ENCODE peak calls at places on chromosomes 6 and 20, in ten cellular contexts. One of them, this sample, is unnamed.

GRCh38 chr20:50267041-50267865 is 76.6 kb downstream of the CEBPB start:
- DNase-seq in myocyte: peak
- DNase-seq in endothelial cell of umbilical vein: no peak
- DNase-seq in lung: peak
- DNase-seq in DMS153: peak
- DNase-seq in ecto neural progenitor cell: no peak
- DNase-seq in GM06990: no peak
- DNase-seq in D341Med: no peak
- DNase-seq in NCI-H1092: no peak
- DNase-seq in HFF-Myc: no peak
- DNase-seq in this sample: no peak

GRCh38 chr6:41042656-41043055 is 389 bp downstream of the TSPO2 start:
- DNase-seq in endothelial cell of umbilical vein: no peak
- DNase-seq in D341Med: no peak
- DNase-seq in HFF-Myc: no peak
- DNase-seq in myocyte: no peak
- DNase-seq in DMS153: no peak
- DNase-seq in ecto neural progenitor cell: no peak
- DNase-seq in GM06990: no peak
- DNase-seq in lung: no peak
- DNase-seq in NCI-H1092: no peak
- DNase-seq in this sample: no peak

GRCh38 chr6:43193929-43194328 is 11.9 kb downstream of the CUL9 start:
- DNase-seq in ecto neural progenitor cell: peak
- DNase-seq in DMS153: no peak
- DNase-seq in lung: no peak
- DNase-seq in NCI-H1092: no peak
- DNase-seq in D341Med: no peak
- DNase-seq in myocyte: no peak
- DNase-seq in endothelial cell of umbilical vein: no peak
- DNase-seq in GM06990: no peak
- DNase-seq in HFF-Myc: no peak
- DNase-seq in this sample: no peak

GRCh38 chr20:56428881-56429280 is 16.8 kb downstream of the CASS4 start:
- DNase-seq in myocyte: no peak
- DNase-seq in NCI-H1092: no peak
- DNase-seq in D341Med: no peak
- DNase-seq in HFF-Myc: no peak
- DNase-seq in lung: no peak
- DNase-seq in GM06990: no peak
- DNase-seq in ecto neural progenitor cell: peak
- DNase-seq in DMS153: no peak
- DNase-seq in endothelial cell of umbilical vein: no peak
- DNase-seq in this sample: no peak

GRCh38 chr20:3652646-3653596 is 10.3 kb downstream of the GFRA4 start:
- DNase-seq in DMS153: no peak
- DNase-seq in endothelial cell of umbilical vein: no peak
- DNase-seq in D341Med: no peak
- DNase-seq in GM06990: no peak
- DNase-seq in myocyte: peak
- DNase-seq in ecto neural progenitor cell: no peak
- DNase-seq in lung: no peak
- DNase-seq in HFF-Myc: no peak
- DNase-seq in NCI-H1092: no peak
- DNase-seq in this sample: no peak

GRCh38 chr20:59027746-59028320 is 4.3 kb downstream of the ATP5F1E start:
- DNase-seq in myocyte: peak
- DNase-seq in NCI-H1092: no peak
- DNase-seq in lung: no peak
- DNase-seq in GM06990: no peak
- DNase-seq in D341Med: no peak
- DNase-seq in HFF-Myc: no peak
- DNase-seq in endothelial cell of umbilical vein: no peak
- DNase-seq in DMS153: no peak
- DNase-seq in ecto neural progenitor cell: no peak
- DNase-seq in this sample: no peak

GRCh38 chr20:49523767-49524360 is 41.4 kb upstream of the KCNB1 start:
- DNase-seq in myocyte: no peak
- DNase-seq in ecto neural progenitor cell: no peak
- DNase-seq in DMS153: no peak
- DNase-seq in GM06990: no peak
- DNase-seq in NCI-H1092: no peak
- DNase-seq in lung: no peak
- DNase-seq in HFF-Myc: no peak
- DNase-seq in D341Med: no peak
- DNase-seq in endothelial cell of umbilical vein: no peak
- DNase-seq in this sample: no peak

GRCh38 chr20:41050361-41051019 is 21.9 kb downstream of the TOP1 start:
- DNase-seq in endothelial cell of umbilical vein: no peak
- DNase-seq in ecto neural progenitor cell: no peak
- DNase-seq in lung: no peak
- DNase-seq in NCI-H1092: no peak
- DNase-seq in DMS153: no peak
- DNase-seq in myocyte: no peak
- DNase-seq in D341Med: no peak
- DNase-seq in HFF-Myc: no peak
- DNase-seq in GM06990: no peak
- DNase-seq in this sample: no peak

GRCh38 chr20:18223399-18223798 is 64.9 kb upstream of the ZNF133 start:
- DNase-seq in NCI-H1092: no peak
- DNase-seq in endothelial cell of umbilical vein: peak
- DNase-seq in DMS153: no peak
- DNase-seq in lung: no peak
- DNase-seq in GM06990: no peak
- DNase-seq in HFF-Myc: no peak
- DNase-seq in D341Med: no peak
- DNase-seq in ecto neural progenitor cell: no peak
- DNase-seq in myocyte: no peak
- DNase-seq in this sample: no peak

GRCh38 chr6:44081753-44082152 is 45.5 kb downstream of the MRPL14 start:
- DNase-seq in lung: no peak
- DNase-seq in GM06990: no peak
- DNase-seq in ecto neural progenitor cell: no peak
- DNase-seq in endothelial cell of umbilical vein: no peak
- DNase-seq in myocyte: no peak
- DNase-seq in D341Med: no peak
- DNase-seq in DMS153: no peak
- DNase-seq in NCI-H1092: no peak
- DNase-seq in HFF-Myc: no peak
- DNase-seq in this sample: no peak

GRCh38 chr6:39945626-39946025 is 11.4 kb upstream of the MOCS1 start:
- DNase-seq in myocyte: no peak
- DNase-seq in NCI-H1092: no peak
- DNase-seq in GM06990: no peak
- DNase-seq in D341Med: no peak
- DNase-seq in endothelial cell of umbilical vein: no peak
- DNase-seq in lung: peak
- DNase-seq in DMS153: no peak
- DNase-seq in HFF-Myc: no peak
- DNase-seq in ecto neural progenitor cell: no peak
- DNase-seq in this sample: no peak

GRCh38 chr6:168319279-168320051 is at the start of gene DACT2:
- DNase-seq in HFF-Myc: no peak
- DNase-seq in ecto neural progenitor cell: peak
- DNase-seq in GM06990: no peak
- DNase-seq in endothelial cell of umbilical vein: no peak
- DNase-seq in DMS153: no peak
- DNase-seq in myocyte: no peak
- DNase-seq in lung: no peak
- DNase-seq in NCI-H1092: peak
- DNase-seq in D341Med: no peak
- DNase-seq in this sample: no peak

GRCh38 chr6:10441004-10441654 is 26.3 kb upstream of the TFAP2A start:
- DNase-seq in HFF-Myc: no peak
- DNase-seq in myocyte: peak
- DNase-seq in endothelial cell of umbilical vein: no peak
- DNase-seq in D341Med: no peak
- DNase-seq in NCI-H1092: no peak
- DNase-seq in lung: peak
- DNase-seq in GM06990: no peak
- DNase-seq in DMS153: no peak
- DNase-seq in ecto neural progenitor cell: no peak
- DNase-seq in this sample: no peak

GRCh38 chr6:158853072-158853871 is 34.1 kb upstream of the EZR start:
- DNase-seq in lung: peak
- DNase-seq in GM06990: peak
- DNase-seq in D341Med: no peak
- DNase-seq in DMS153: peak
- DNase-seq in HFF-Myc: peak
- DNase-seq in endothelial cell of umbilical vein: peak
- DNase-seq in myocyte: peak
- DNase-seq in NCI-H1092: no peak
- DNase-seq in ecto neural progenitor cell: peak
- DNase-seq in this sample: no peak

GRCh38 chr20:1118004-1118335 is 432 bp upstream of the PSMF1 start:
- DNase-seq in myocyte: no peak
- DNase-seq in ecto neural progenitor cell: no peak
- DNase-seq in DMS153: no peak
- DNase-seq in D341Med: no peak
- DNase-seq in NCI-H1092: no peak
- DNase-seq in lung: no peak
- DNase-seq in GM06990: no peak
- DNase-seq in HFF-Myc: no peak
- DNase-seq in endothelial cell of umbilical vein: no peak
- DNase-seq in this sample: no peak

GRCh38 chr6:43878823-43879495 is 108.9 kb downstream of the VEGFA start:
- DNase-seq in endothelial cell of umbilical vein: no peak
- DNase-seq in NCI-H1092: peak
- DNase-seq in myocyte: peak
- DNase-seq in DMS153: no peak
- DNase-seq in GM06990: no peak
- DNase-seq in HFF-Myc: no peak
- DNase-seq in lung: no peak
- DNase-seq in ecto neural progenitor cell: no peak
- DNase-seq in D341Med: no peak
- DNase-seq in this sample: peak

GRCh38 chr20:44442298-44443070 is 33.2 kb upstream of the TTPAL start:
- DNase-seq in myocyte: no peak
- DNase-seq in lung: no peak
- DNase-seq in ecto neural progenitor cell: no peak
- DNase-seq in HFF-Myc: no peak
- DNase-seq in D341Med: no peak
- DNase-seq in endothelial cell of umbilical vein: no peak
- DNase-seq in NCI-H1092: no peak
- DNase-seq in GM06990: no peak
- DNase-seq in DMS153: no peak
- DNase-seq in this sample: no peak

GRCh38 chr20:41234546-41234945 is 83.0 kb downstream of the ZHX3 start:
- DNase-seq in DMS153: no peak
- DNase-seq in endothelial cell of umbilical vein: no peak
- DNase-seq in GM06990: no peak
- DNase-seq in NCI-H1092: no peak
- DNase-seq in ecto neural progenitor cell: no peak
- DNase-seq in HFF-Myc: no peak
- DNase-seq in myocyte: peak
- DNase-seq in D341Med: no peak
- DNase-seq in lung: no peak
- DNase-seq in this sample: no peak

GRCh38 chr6:130423044-130423443 is 57.2 kb downstream of the TMEM200A start:
- DNase-seq in NCI-H1092: no peak
- DNase-seq in HFF-Myc: no peak
- DNase-seq in endothelial cell of umbilical vein: no peak
- DNase-seq in lung: no peak
- DNase-seq in GM06990: no peak
- DNase-seq in myocyte: peak
- DNase-seq in DMS153: no peak
- DNase-seq in D341Med: no peak
- DNase-seq in ecto neural progenitor cell: no peak
- DNase-seq in this sample: no peak

This sample was measured in LNCaP clone FGC.